ENCODE peak calls at places on chromosome 5, in four cellular contexts. T, W, E and I are unnamed samples.

GRCh38 chr5:149299451-149300054 is 27.9 kb downstream of the AFAP1L1 start:
- DNase-seq in T (no peak), W (no peak), E (no peak), I (no peak)

GRCh38 chr5:181160144-181160754 is 12.9 kb downstream of the OR2V2 start:
- DNase-seq in T (no peak), W (peak; percentile 47), E (no peak), I (peak; percentile 58)

GRCh38 chr5:123170816-123171345 is 81.8 kb downstream of the PRDM6 start:
- DNase-seq in T (no peak), W (no peak), E (no peak), I (no peak)

GRCh38 chr5:108727154-108727638 is 20.5 kb upstream of the FER start:
- DNase-seq in T (no peak), W (peak; percentile 36), E (peak; percentile 60), I (peak; percentile 44)

GRCh38 chr5:14574891-14575496 is 6.6 kb upstream of the OTULINL start:
- DNase-seq in T (no peak), W (peak; percentile 18), E (peak; percentile 89), I (no peak)

GRCh38 chr5:69368458-69369368 is 607 bp downstream of the AK6 start:
- DNase-seq in T (no peak), W (no peak), E (no peak), I (no peak)

GRCh38 chr5:73820321-73820720 is 194.3 kb downstream of the ARHGEF28 start:
- DNase-seq in T (no peak), W (no peak), E (peak; percentile 30), I (no peak)

GRCh38 chr5:64690104-64690416 is 243 bp upstream of the SHISAL2B start:
- DNase-seq in T (no peak), W (no peak), E (no peak), I (no peak)

GRCh38 chr5:180212363-180213255 is 3.6 kb upstream of the RASGEF1C start:
- DNase-seq in T (no peak), W (peak; percentile 53), E (no peak), I (no peak)

GRCh38 chr5:175847503-175847902 is 23.9 kb upstream of the CPLX2 start:
- DNase-seq in T (no peak), W (no peak), E (no peak), I (peak; percentile 26)

GRCh38 chr5:102511666-102512065 is 12.9 kb upstream of the SLCO6A1 start:
- DNase-seq in T (no peak), W (peak; percentile 78), E (no peak), I (peak; percentile 6)

GRCh38 chr5:45277860-45278259 is 418.3 kb downstream of the HCN1 start:
- DNase-seq in T (no peak), W (no peak), E (no peak), I (no peak)

GRCh38 chr5:129104910-129105455 is 10.4 kb downstream of the ISOC1 start:
- DNase-seq in T (no peak), W (no peak), E (no peak), I (no peak)

GRCh38 chr5:125685771-125686170 is 737.4 kb upstream of the GRAMD2B start:
- DNase-seq in T (no peak), W (no peak), E (no peak), I (no peak)

GRCh38 chr5:136120529-136120928 is 12.1 kb upstream of the SMAD5 start:
- DNase-seq in T (no peak), W (no peak), E (no peak), I (no peak)

GRCh38 chr5:905139-905642 is 12.5 kb downstream of the TRIP13 start:
- DNase-seq in T (no peak), W (no peak), E (no peak), I (no peak)

GRCh38 chr5:68652507-68652906 is 437.0 kb downstream of the PIK3R1 start:
- DNase-seq in T (no peak), W (peak; percentile 80), E (peak; percentile 40), I (peak; percentile 28)

GRCh38 chr5:148730272-148730954 is 76.1 kb upstream of the HTR4 start:
- DNase-seq in T (no peak), W (peak; percentile 52), E (no peak), I (peak; percentile 13)

GRCh38 chr5:538271-538771 is 14.1 kb upstream of the SLC9A3 start:
- DNase-seq in T (no peak), W (no peak), E (no peak), I (no peak)

GRCh38 chr5:139684881-139685749 is 37.0 kb downstream of the CXXC5 start:
- DNase-seq in T (no peak), W (no peak), E (no peak), I (no peak)

GRCh38 chr5:149320791-149321330 is 24.4 kb upstream of the GRPEL2 start:
- DNase-seq in T (no peak), W (peak; percentile 97), E (peak; percentile 96), I (peak; percentile 92)

GRCh38 chr5:10307206-10308148 is at the start of gene CMBL:
- DNase-seq in T (peak; percentile 57), W (peak; percentile 63), E (peak; percentile 87), I (peak; percentile 79)

GRCh38 chr5:123214193-123214592 is 125.2 kb downstream of the PRDM6 start:
- DNase-seq in T (no peak), W (no peak), E (no peak), I (no peak)

GRCh38 chr5:83473344-83474169 is 2.0 kb downstream of the VCAN start:
- DNase-seq in T (peak; percentile 11), W (peak; percentile 99), E (peak; percentile 74), I (peak; percentile 93)

GRCh38 chr5:167730121-167730520 is 561.3 kb upstream of the WWC1 start:
- DNase-seq in T (no peak), W (peak; percentile 95), E (no peak), I (peak; percentile 82)

GRCh38 chr5:157671592-157672330 is 428 bp downstream of the C5orf52 start:
- DNase-seq in T (no peak), W (no peak), E (peak; percentile 33), I (no peak)

GRCh38 chr5:168317521-168318147 is 26.2 kb downstream of the WWC1 start:
- DNase-seq in T (no peak), W (peak; percentile 95), E (no peak), I (peak; percentile 74)

GRCh38 chr5:72525816-72526215 is 18.6 kb upstream of the ZNF366 start:
- DNase-seq in T (no peak), W (peak; percentile 90), E (no peak), I (peak; percentile 65)

GRCh38 chr5:83401122-83401620 is 70.4 kb upstream of the VCAN start:
- DNase-seq in T (no peak), W (no peak), E (no peak), I (no peak)

GRCh38 chr5:81749562-81750307 is 1.2 kb downstream of the SSBP2 start:
- DNase-seq in T (no peak), W (no peak), E (peak; percentile 38), I (peak; percentile 44)

GRCh38 chr5:149781612-149782011 is 51.5 kb downstream of the PPARGC1B start:
- DNase-seq in T (no peak), W (no peak), E (no peak), I (no peak)

GRCh38 chr5:131394128-131394527 is 130.3 kb downstream of the CDC42SE2 start:
- DNase-seq in T (no peak), W (peak; percentile 63), E (no peak), I (no peak)

GRCh38 chr5:153941265-153941664 is 97.4 kb downstream of the FAM114A2 start:
- DNase-seq in T (no peak), W (no peak), E (no peak), I (no peak)

GRCh38 chr5:76457685-76458491 is 54.8 kb downstream of the IQGAP2 start:
- DNase-seq in T (no peak), W (no peak), E (no peak), I (no peak)

GRCh38 chr5:37915078-37915736 is 75.4 kb upstream of the GDNF start:
- DNase-seq in T (no peak), W (no peak), E (no peak), I (no peak)

GRCh38 chr5:121503111-121503840 is 348.4 kb upstream of the FTMT start:
- DNase-seq in T (no peak), W (peak; percentile 2), E (peak; percentile 22), I (no peak)